ENCODE peak calls at places on chromosomes 11 and 22, in four cellular contexts. H is AG04449, N is heart left ventricle, T is RWPE1. C is an unnamed sample.

GRCh38 chr11:68845351-68846002 is 3.8 kb upstream of the CPT1A start:
- DNase-seq in H (no peak), N (no peak), T (no peak), C (no peak)

GRCh38 chr11:69297926-69298777 is 4.2 kb downstream of the MYEOV start:
- DNase-seq in H (no peak), N (peak), T (peak), C (peak)

GRCh38 chr11:84398017-84398626 is 1112.0 kb upstream of the CCDC90B start:
- DNase-seq in H (no peak), N (no peak), T (peak), C (no peak)

GRCh38 chr11:69074786-69075185 is 26.1 kb downstream of the TPCN2 start:
- DNase-seq in H (no peak), N (no peak), T (no peak), C (no peak)

GRCh38 chr11:134559617-134559992 is 147.6 kb upstream of the B3GAT1 start:
- DNase-seq in H (no peak), N (no peak), T (no peak), C (no peak)

GRCh38 chr11:73380897-73381410 is 4.8 kb downstream of the RELT start:
- DNase-seq in H (no peak), N (no peak), T (no peak), C (no peak)

GRCh38 chr11:30143098-30143705 is 87.6 kb upstream of the FSHB start:
- DNase-seq in H (no peak), N (no peak), T (peak), C (no peak)

GRCh38 chr11:57144531-57145320 is 37.0 kb upstream of the LRRC55 start:
- DNase-seq in H (no peak), N (no peak), T (no peak), C (no peak)

GRCh38 chr11:43986327-43986726 is 43.9 kb downstream of the C11orf96 start:
- DNase-seq in H (no peak), N (no peak), T (no peak), C (no peak)

GRCh38 chr11:36098976-36099375 is 155.1 kb downstream of the LDLRAD3 start:
- DNase-seq in H (no peak), N (no peak), T (no peak), C (no peak)

GRCh38 chr11:64084962-64085710 is 49.4 kb downstream of the FLRT1 start:
- DNase-seq in H (no peak), N (no peak), T (no peak), C (no peak)

GRCh38 chr11:19598456-19598855 is 114.2 kb upstream of the NAV2 start:
- DNase-seq in H (no peak), N (no peak), T (no peak), C (no peak)

GRCh38 chr11:29452131-29452530 is 564.7 kb downstream of the KCNA4 start:
- DNase-seq in H (peak), N (no peak), T (no peak), C (no peak)

GRCh38 chr11:33269822-33270221 is 12.6 kb downstream of the HIPK3 start:
- DNase-seq in H (no peak), N (no peak), T (no peak), C (no peak)

GRCh38 chr11:120977470-120977869 is 46.4 kb upstream of the TBCEL start:
- DNase-seq in H (no peak), N (no peak), T (peak), C (no peak)

GRCh38 chr11:43736502-43737193 is 56.1 kb downstream of the HSD17B12 start:
- DNase-seq in H (peak), N (no peak), T (no peak), C (peak)

GRCh38 chr22:48959496-48959895 is 868.2 kb downstream of the BRD1 start:
- DNase-seq in H (no peak), N (peak), T (no peak), C (no peak)

GRCh38 chr11:227824-228223 is 8.3 kb downstream of the SIRT3 start:
- DNase-seq in H (no peak), N (no peak), T (no peak), C (no peak)

GRCh38 chr11:45184640-45185039 is 38.2 kb downstream of the PRDM11 start:
- DNase-seq in H (no peak), N (no peak), T (no peak), C (no peak)

GRCh38 chr11:134533511-134533910 is 121.5 kb upstream of the B3GAT1 start:
- DNase-seq in H (no peak), N (no peak), T (no peak), C (no peak)

GRCh38 chr11:34587282-34587677 is 33.6 kb upstream of the EHF start:
- DNase-seq in H (no peak), N (no peak), T (no peak), C (no peak)

GRCh38 chr22:20173246-20173645 is 22.4 kb upstream of the CCDC188 start:
- DNase-seq in H (no peak), N (no peak), T (no peak), C (no peak)

GRCh38 chr11:111001986-111002616 is 243.4 kb upstream of the POU2AF2 start:
- DNase-seq in H (peak), N (no peak), T (peak), C (peak)

GRCh38 chr11:62602141-62603071 is 741 bp upstream of the MTA2 start:
- DNase-seq in H (no peak), N (peak), T (peak), C (no peak)

GRCh38 chr11:100681064-100681502 is 6.0 kb upstream of the ARHGAP42 start:
- DNase-seq in H (no peak), N (peak), T (peak), C (no peak)

GRCh38 chr22:20517422-20517821 is 10.0 kb downstream of the MED15 start:
- DNase-seq in H (no peak), N (no peak), T (no peak), C (no peak)

GRCh38 chr11:8331767-8332166 is 68.1 kb upstream of the LMO1 start:
- DNase-seq in H (no peak), N (no peak), T (no peak), C (no peak)

GRCh38 chr11:35919244-35919643 is 24.6 kb upstream of the LDLRAD3 start:
- DNase-seq in H (no peak), N (no peak), T (no peak), C (no peak)

GRCh38 chr11:12329797-12330196 is 47.6 kb upstream of the PARVA start:
- DNase-seq in H (no peak), N (no peak), T (no peak), C (no peak)

GRCh38 chr11:65916391-65916790 is 2.5 kb downstream of the C11orf68 start:
- DNase-seq in H (no peak), N (no peak), T (no peak), C (no peak)

GRCh38 chr11:119800171-119800570 is 71.2 kb upstream of the NECTIN1 start:
- DNase-seq in H (no peak), N (no peak), T (no peak), C (no peak)

GRCh38 chr11:76371170-76371569 is 9.8 kb downstream of the THAP12 start:
- DNase-seq in H (peak), N (no peak), T (peak), C (no peak)

GRCh38 chr22:23212061-23213030 is 32.0 kb downstream of the BCR start:
- DNase-seq in H (no peak), N (no peak), T (no peak), C (no peak)

GRCh38 chr11:14424096-14424495 is 65.1 kb upstream of the RRAS2 start:
- DNase-seq in H (no peak), N (no peak), T (no peak), C (no peak)

GRCh38 chr11:78022397-78023396 is at the start of gene KCTD14:
- DNase-seq in H (no peak), N (no peak), T (no peak), C (no peak)

GRCh38 chr11:95282337-95282751 is 51.3 kb upstream of the SESN3 start:
- DNase-seq in H (no peak), N (no peak), T (no peak), C (no peak)

GRCh38 chr11:112797653-112798293 is 163.4 kb upstream of the NCAM1 start:
- DNase-seq in H (no peak), N (no peak), T (no peak), C (no peak)

GRCh38 chr11:125977333-125977732 is 31.5 kb downstream of the VSIG10L2 start:
- DNase-seq in H (no peak), N (no peak), T (no peak), C (no peak)

GRCh38 chr11:125976156-125976555 is 30.3 kb downstream of the VSIG10L2 start:
- DNase-seq in H (no peak), N (no peak), T (peak), C (no peak)

GRCh38 chr11:125975634-125976033 is 29.8 kb downstream of the VSIG10L2 start:
- DNase-seq in H (no peak), N (no peak), T (no peak), C (no peak)

GRCh38 chr11:125971618-125972017 is 25.8 kb downstream of the VSIG10L2 start:
- DNase-seq in H (no peak), N (no peak), T (no peak), C (no peak)

GRCh38 chr11:125974284-125974683 is 28.4 kb downstream of the VSIG10L2 start:
- DNase-seq in H (no peak), N (no peak), T (no peak), C (no peak)
- TF ChIP-seq CTCF in H (no peak), N (no peak), T (no peak), C (no peak)

GRCh38 chr11:3738241-3738640 is 59.1 kb downstream of the NUP98 start:
- DNase-seq in H (peak), N (no peak), T (no peak), C (peak)

GRCh38 chr11:3736816-3737215 is 60.5 kb downstream of the NUP98 start:
- DNase-seq in H (no peak), N (no peak), T (no peak), C (no peak)

GRCh38 chr11:3737386-3737933 is 59.9 kb downstream of the NUP98 start:
- DNase-seq in H (no peak), N (no peak), T (no peak), C (no peak)

GRCh38 chr11:3735827-3736226 is 61.5 kb downstream of the NUP98 start:
- DNase-seq in H (no peak), N (no peak), T (no peak), C (no peak)

GRCh38 chr11:3732671-3733070 is 61.5 kb upstream of the CHRNA10 start:
- DNase-seq in H (no peak), N (no peak), T (no peak), C (no peak)
- TF ChIP-seq CTCF in H (no peak), N (no peak), T (no peak), C (no peak)

GRCh38 chr22:45308624-45309421 is 911 bp upstream of the FAM118A start:
- DNase-seq in H (no peak), N (no peak), T (no peak), C (no peak)
- TF ChIP-seq CTCF in H (no peak), N (no peak), T (no peak), C (no peak)

GRCh38 chr22:49983148-49984042 is 22.8 kb downstream of the PIM3 start:
- DNase-seq in H (no peak), N (peak), T (no peak), C (no peak)
- TF ChIP-seq CTCF in H (peak), N (no peak), T (no peak), C (peak)

GRCh38 chr22:31150615-31151014 is 9.4 kb upstream of the RNF185 start:
- DNase-seq in H (no peak), N (no peak), T (no peak), C (no peak)
- TF ChIP-seq CTCF in H (peak), N (no peak), T (no peak), C (peak)

DNA sequence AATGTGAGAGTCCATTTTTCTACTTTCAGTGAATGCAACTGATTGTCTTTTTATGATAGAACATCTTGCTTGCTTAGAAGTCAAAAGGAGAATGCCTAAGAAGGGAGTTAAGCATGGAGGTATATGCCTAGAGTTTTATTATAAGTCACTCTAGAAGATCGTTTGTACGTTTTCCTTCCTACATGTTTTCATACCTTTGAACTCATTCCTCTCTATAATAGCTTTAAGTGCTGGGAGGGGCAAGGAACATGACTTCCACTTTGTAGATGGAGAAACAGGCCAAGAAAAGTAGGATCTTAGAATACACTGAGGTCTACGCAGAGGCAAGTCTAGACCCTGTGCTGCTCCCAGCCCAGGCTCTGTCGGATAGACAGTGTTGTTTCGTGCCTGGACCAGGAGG is 114.3 kb downstream of the ZBTB16 start:
- DNase-seq in H (no peak), N (no peak), T (no peak), C (no peak)
- TF ChIP-seq CTCF in H (no peak), N (no peak), T (no peak), C (no peak)

GRCh38 chr22:45090364-45090960 is 73.3 kb upstream of the NUP50 start:
- DNase-seq in H (no peak), N (no peak), T (no peak), C (no peak)
- TF ChIP-seq CTCF in H (no peak), N (no peak), T (no peak), C (no peak)